ENCODE peak calls at places on chromosomes 3 and 15, in seven cellular contexts. X, D, Q, V, T, N and F are unnamed samples.

GRCh38 chr15:57692709-57693108 is 13.8 kb upstream of the POLR2M start:
- DNase-seq in T (no peak), X (no peak), Q (no peak), N (no peak), D (no peak), V (no peak), F (no peak)

GRCh38 chr15:92621972-92622533 is 33.5 kb downstream of the FAM174B start:
- DNase-seq in N (no peak), V (no peak), Q (no peak), D (no peak), X (no peak), T (no peak), F (no peak)

GRCh38 chr3:170233532-170233931 is 11.3 kb downstream of the PRKCI start:
- DNase-seq in N (no peak), Q (peak), V (peak), X (peak), T (no peak), D (no peak), F (no peak)

GRCh38 chr3:97711664-97712063 is 52.9 kb upstream of the ARL6 start:
- DNase-seq in T (no peak), X (no peak), V (no peak), N (no peak), Q (no peak), D (no peak), F (no peak)

GRCh38 chr15:77597804-77598453 is 34.8 kb downstream of the LINGO1 start:
- DNase-seq in D (no peak), Q (no peak), X (no peak), V (no peak), N (no peak), T (no peak), F (no peak)

GRCh38 chr15:93001881-93002280 is 87.1 kb downstream of the RGMA start:
- DNase-seq in Q (peak), N (no peak), T (no peak), D (no peak), X (no peak), V (peak), F (no peak)

GRCh38 chr3:120203016-120203415 is 82.0 kb downstream of the GPR156 start:
- DNase-seq in Q (peak), N (no peak), X (peak), T (peak), V (peak), D (no peak), F (no peak)

GRCh38 chr3:113730550-113730949 is 15.5 kb downstream of the NAA50 start:
- DNase-seq in D (no peak), T (no peak), Q (no peak), X (no peak), V (no peak), N (no peak), F (no peak)